ENCODE peak calls at places on chromosomes 2 and 18, in four cellular contexts. X is keratinocyte, U is mesenchymal stem cell, C is DND-41. N is an unnamed sample. For H3K27me3 and H3K36me3, the result is how much of the 10 kb centered on the place peaks cover.

GRCh38 chr2:216765810-216766259 is 70.5 kb upstream of the IGFBP5 start:
- DNase-seq in U (peak), X (no peak), C (peak), N (no peak)

GRCh38 chr2:203569677-203570316 is 34.7 kb upstream of the RAPH1 start:
- DNase-seq in C (peak), U (no peak), X (no peak), N (no peak)

GRCh38 chr2:173978447-173978846 is 13.3 kb upstream of the SP3 start:
- DNase-seq in U (no peak), X (no peak), C (no peak), N (no peak)

GRCh38 chr2:64732153-64732552 is 78.4 kb upstream of the SERTAD2 start:
- DNase-seq in X (no peak), C (no peak), U (no peak), N (no peak)

GRCh38 chr2:163155279-163155883 is 316.8 kb upstream of the KCNH7 start:
- DNase-seq in X (no peak), U (peak), C (no peak), N (no peak)

GRCh38 chr2:214079032-214079431 is 331.8 kb upstream of the VWC2L start:
- DNase-seq in U (no peak), X (no peak), C (no peak), N (no peak)

GRCh38 chr2:16382451-16382850 is 283.2 kb downstream of the CYRIA start:
- DNase-seq in C (no peak), U (no peak), X (no peak), N (no peak)

GRCh38 chr18:55839350-55839749 is 251.4 kb upstream of the TCF4 start:
- DNase-seq in C (no peak), U (no peak), X (no peak), N (peak)

GRCh38 chr18:68660355-68661183 is 54.3 kb downstream of the TMX3 start:
- DNase-seq in X (no peak), U (peak), C (no peak), N (no peak)

GRCh38 chr2:235669983-235670962 is 176.4 kb downstream of the AGAP1 start:
- DNase-seq in U (peak), C (no peak), X (no peak), N (peak)

GRCh38 chr18:41966943-41967342 is 11.9 kb downstream of the PIK3C3 start:
- DNase-seq in U (no peak), X (no peak), C (no peak), N (no peak)

GRCh38 chr2:61006486-61007105 is 10.9 kb upstream of the PEX13 start:
- DNase-seq in U (no peak), X (no peak), C (no peak), N (no peak)

GRCh38 chr18:35289293-35290069 is 548 bp downstream of the ZSCAN30 start:
- DNase-seq in U (peak), X (no peak), C (no peak), N (peak)

GRCh38 chr18:39655341-39655740 is 2089.7 kb upstream of the CELF4 start:
- DNase-seq in U (no peak), C (no peak), X (peak), N (no peak)

GRCh38 chr2:223815186-223815883 is 22.0 kb downstream of the AP1S3 start:
- DNase-seq in C (no peak), X (peak), U (peak), N (peak)

GRCh38 chr2:233350708-233351107 is 3.6 kb upstream of the DGKD start:
- DNase-seq in X (peak), C (no peak), U (peak), N (peak)

GRCh38 chr2:200966770-200967169 is 3.3 kb upstream of the ORC2 start:
- DNase-seq in U (peak), X (peak), C (no peak), N (peak)

GRCh38 chr2:29317077-29317517 is 201.9 kb downstream of the CLIP4 start:
- DNase-seq in U (no peak), X (no peak), C (no peak), N (no peak)

GRCh38 chr2:42368817-42369550 is 8.0 kb upstream of the COX7A2L start:
- DNase-seq in X (no peak), C (no peak), U (no peak), N (no peak)

GRCh38 chr2:160267022-160267421 is 67.0 kb upstream of the ITGB6 start:
- DNase-seq in C (no peak), X (no peak), U (no peak), N (no peak)

GRCh38 chr18:50297621-50298442 is 10.3 kb upstream of the CXXC1 start:
- DNase-seq in U (peak), X (no peak), C (no peak), N (peak)

GRCh38 chr2:72924353-72925240 is 7.3 kb downstream of the EMX1 start:
- DNase-seq in U (no peak), X (no peak), C (no peak), N (no peak)

GRCh38 chr2:74632209-74632938 is 15.8 kb downstream of the M1AP start:
- DNase-seq in C (no peak), U (peak), X (no peak), N (peak)

GRCh38 chr2:18792684-18793083 is 203.3 kb upstream of the NT5C1B start:
- DNase-seq in X (no peak), U (no peak), C (no peak), N (no peak)

GRCh38 chr2:162838141-162838500 is 446 bp downstream of the KCNH7 start:
- DNase-seq in X (no peak), C (no peak), U (no peak), N (peak)

GRCh38 chr2:121454549-121455090 is 76.1 kb upstream of the RNU4ATAC start:
- DNase-seq in C (no peak), U (no peak), X (no peak), N (no peak)

GRCh38 chr2:143607446-143608110 is 478.4 kb downstream of the ARHGAP15 start:
- DNase-seq in X (no peak), U (peak), C (no peak), N (no peak)

GRCh38 chr18:57915241-57915640 is 112.1 kb upstream of the ATP8B1 start:
- DNase-seq in X (no peak), U (peak), C (no peak), N (no peak)

DNA sequence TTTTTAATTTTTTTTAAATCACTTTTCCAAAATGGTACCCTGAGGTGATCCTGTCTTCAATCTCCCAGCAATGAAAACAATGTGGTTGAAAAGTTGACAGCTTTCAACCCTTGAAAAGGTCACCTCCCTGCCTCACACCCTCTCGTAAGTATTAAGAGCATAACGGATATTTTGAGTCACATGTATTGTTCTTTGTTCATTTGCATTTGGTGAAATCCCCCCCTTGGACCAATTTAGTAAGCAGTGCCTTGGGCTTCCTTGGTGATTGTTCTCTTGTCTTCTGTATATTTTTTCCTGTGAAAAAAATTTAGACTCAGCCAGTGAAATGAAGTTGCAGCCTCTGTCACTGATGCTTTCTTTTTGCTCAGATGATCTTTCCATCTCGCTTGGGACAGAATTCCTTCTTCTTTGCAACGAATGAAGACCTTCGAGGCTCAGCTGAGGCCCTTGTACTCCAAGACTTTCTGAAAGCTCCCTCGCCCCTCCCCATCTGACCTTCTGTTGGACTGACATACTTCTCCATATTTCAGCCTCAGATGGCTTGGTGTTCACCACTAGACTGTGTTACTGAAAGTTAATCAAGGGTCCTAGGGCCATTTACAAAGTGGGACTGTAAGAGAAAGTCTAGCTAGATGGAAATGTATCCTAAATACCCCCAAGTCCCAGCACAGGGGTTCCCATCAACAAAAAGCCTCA is 158.4 kb downstream of the BCL2 start:
- DNase-seq in X (no peak), U (no peak), C (no peak), N (no peak)
- H3K4me3 ChIP-seq in X (no peak), U (no peak), C (no peak), N (no peak)

GRCh38 chr2:177665328-177665727 is 272.8 kb downstream of the AGPS start:
- DNase-seq in X (no peak), U (no peak), C (no peak), N (no peak)
- H3K27me3 ChIP-seq in X (under half), U (under half), C (under half), N (under half)

GRCh38 chr2:190977505-190977904 is 36.5 kb downstream of the STAT1 start:
- DNase-seq in U (no peak), C (no peak), X (no peak), N (no peak)
- H3K36me3 ChIP-seq in U (half or more), C (half or more), X (half or more), N (half or more)

DNA sequence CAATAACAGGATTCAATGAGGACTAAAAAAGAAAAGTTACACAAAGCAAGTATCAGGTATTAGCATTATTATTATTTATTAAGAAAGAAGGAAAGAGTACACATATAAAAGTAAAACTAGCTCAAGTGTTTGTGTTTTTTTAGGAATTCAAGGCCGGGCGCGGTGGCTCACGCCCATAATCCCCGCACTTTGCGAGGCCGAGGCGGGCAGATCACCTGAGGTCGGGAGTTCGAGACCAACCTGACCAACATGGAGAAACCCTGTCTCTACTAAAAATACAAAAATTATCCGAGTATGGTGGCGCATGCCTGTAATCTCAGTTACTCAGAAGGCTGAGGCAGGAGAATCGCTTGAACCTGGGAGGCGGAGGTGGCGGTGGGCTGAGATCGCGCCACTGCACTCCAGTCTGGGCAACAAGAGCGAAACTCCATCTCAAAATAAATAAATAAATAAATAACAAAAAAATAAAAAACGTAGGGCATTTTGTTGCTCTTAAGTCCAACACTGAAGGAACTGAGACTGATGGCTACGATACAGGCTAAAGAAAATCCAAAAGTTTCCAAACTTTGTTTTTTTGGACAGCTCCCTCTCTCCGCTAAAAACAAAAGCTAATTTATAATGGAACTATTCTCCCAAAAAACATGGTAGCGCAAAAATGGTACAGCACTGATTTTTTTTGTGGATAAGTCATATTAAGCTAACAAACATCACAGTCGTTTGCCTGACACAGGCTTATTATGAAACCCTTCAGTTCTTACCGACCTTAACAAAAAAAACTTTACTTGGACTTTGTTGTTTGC is 1.7 kb downstream of the TRAPPC8 start:
- DNase-seq in X (no peak), U (peak), C (no peak), N (no peak)
- H3K4me3 ChIP-seq in X (peak), U (peak), C (peak), N (peak)

N was measured in MG63.